ENCODE peak calls at places on chromosome 21, in six cellular contexts. E is coronary artery, M is thoracic aorta, D is hepatocyte, X is heart left ventricle, J is foreskin fibroblast. A is an unnamed sample.

GRCh38 chr21:44273046-44273445 is 11.3 kb upstream of the DNMT3L start:
- DNase-seq in E (no peak), M (no peak), D (no peak), X (peak; percentile 5), J (no peak), A (no peak)

GRCh38 chr21:14737922-14738321 is 191.8 kb upstream of the SAMSN1 start:
- DNase-seq in E (no peak), M (no peak), D (peak; percentile 66), X (peak; percentile 12), J (no peak), A (peak; percentile 71)

GRCh38 chr21:45868488-45868887 is 113.1 kb upstream of the COL6A1 start:
- DNase-seq in E (no peak), M (no peak), D (no peak), X (no peak), J (no peak), A (no peak)

GRCh38 chr21:42496839-42497202 is 797 bp upstream of the RSPH1 start:
- DNase-seq in E (no peak), M (no peak), D (peak; percentile 50), X (no peak), J (no peak), A (no peak)

GRCh38 chr21:15004721-15005370 is 60.0 kb downstream of the NRIP1 start:
- DNase-seq in E (no peak), M (no peak), D (no peak), X (no peak), J (no peak), A (peak; percentile 60)

GRCh38 chr21:14569868-14570267 is 23.8 kb upstream of the SAMSN1 start:
- DNase-seq in E (no peak), M (no peak), D (no peak), X (no peak), J (no peak), A (no peak)

GRCh38 chr21:40707271-40707670 is 139.7 kb downstream of the DSCAM start:
- DNase-seq in E (no peak), M (no peak), D (no peak), X (no peak), J (no peak), A (no peak)

GRCh38 chr21:44930543-44930981 is 9.3 kb upstream of the SLX9 start:
- DNase-seq in E (no peak), M (no peak), D (no peak), X (no peak), J (no peak), A (peak; percentile 49)

GRCh38 chr21:45821315-45822001 is 160.1 kb upstream of the COL6A1 start:
- DNase-seq in E (peak; percentile 68), M (no peak), D (no peak), X (no peak), J (no peak), A (no peak)

GRCh38 chr21:44637018-44637850 is at the start of gene KRTAP10-10:
- DNase-seq in E (peak; percentile 58), M (no peak), D (no peak), X (no peak), J (no peak), A (no peak)

GRCh38 chr21:42868196-42868595 is 11.1 kb downstream of the WDR4 start:
- DNase-seq in E (no peak), M (no peak), D (no peak), X (no peak), J (no peak), A (no peak)

GRCh38 chr21:46220275-46220810 is 8.2 kb downstream of the LSS start:
- DNase-seq in E (no peak), M (no peak), D (no peak), X (no peak), J (no peak), A (no peak)

GRCh38 chr21:25759573-25759972 is 24.8 kb downstream of the GABPA start:
- DNase-seq in E (no peak), M (no peak), D (no peak), X (no peak), J (peak; percentile 1), A (peak; percentile 36)

GRCh38 chr21:33932731-33933130 is 17.1 kb upstream of the ATP5PO start:
- DNase-seq in E (no peak), M (no peak), D (no peak), X (no peak), J (no peak), A (no peak)
- H3K4me3 ChIP-seq in E (peak overlapping the region; percentile 71), M (peak overlapping the region; percentile 74), D (peak overlapping the region; percentile 72), X (peak overlapping the region; percentile 36), J (no peak overlapping the region), A (no peak overlapping the region)

GRCh38 chr21:33212159-33212851 is 17.4 kb upstream of the IFNAR2 start:
- DNase-seq in E (no peak), M (no peak), D (peak; percentile 56), X (no peak), J (no peak), A (peak; percentile 69)
- H3K4me3 ChIP-seq in E (no peak overlapping the region), M (no peak overlapping the region), D (no peak overlapping the region), X (peak overlapping the region; percentile 2), J (peak overlapping the region; percentile 14), A (no peak overlapping the region)

GRCh38 chr21:36990508-36991205 is 15.8 kb upstream of the RIPPLY3 start:
- DNase-seq in E (no peak), M (no peak), D (no peak), X (no peak), J (no peak), A (no peak)
- H3K4me3 ChIP-seq in E (peak overlapping the region; percentile 81), M (peak overlapping the region; percentile 76), D (no peak overlapping the region), X (peak overlapping the region; percentile 68), J (peak overlapping the region; percentile 58), A (peak overlapping the region; percentile 43)

GRCh38 chr21:37214952-37215351 is 52.2 kb downstream of the VPS26C start:
- DNase-seq in E (no peak), M (no peak), D (no peak), X (no peak), J (no peak), A (no peak)

GRCh38 chr21:37223804-37224345 is 43.3 kb downstream of the VPS26C start:
- DNase-seq in E (no peak), M (no peak), D (no peak), X (no peak), J (no peak), A (no peak)

GRCh38 chr21:37220433-37220980 is 46.6 kb downstream of the VPS26C start:
- DNase-seq in E (peak; percentile 76), M (no peak), D (no peak), X (no peak), J (peak; percentile 24), A (peak; percentile 59)

GRCh38 chr21:37220981-37221664 is 46.0 kb downstream of the VPS26C start:
- DNase-seq in E (peak; percentile 92), M (peak; percentile 94), D (peak; percentile 83), X (peak; percentile 95), J (peak; percentile 94), A (peak; percentile 92)

DNA sequence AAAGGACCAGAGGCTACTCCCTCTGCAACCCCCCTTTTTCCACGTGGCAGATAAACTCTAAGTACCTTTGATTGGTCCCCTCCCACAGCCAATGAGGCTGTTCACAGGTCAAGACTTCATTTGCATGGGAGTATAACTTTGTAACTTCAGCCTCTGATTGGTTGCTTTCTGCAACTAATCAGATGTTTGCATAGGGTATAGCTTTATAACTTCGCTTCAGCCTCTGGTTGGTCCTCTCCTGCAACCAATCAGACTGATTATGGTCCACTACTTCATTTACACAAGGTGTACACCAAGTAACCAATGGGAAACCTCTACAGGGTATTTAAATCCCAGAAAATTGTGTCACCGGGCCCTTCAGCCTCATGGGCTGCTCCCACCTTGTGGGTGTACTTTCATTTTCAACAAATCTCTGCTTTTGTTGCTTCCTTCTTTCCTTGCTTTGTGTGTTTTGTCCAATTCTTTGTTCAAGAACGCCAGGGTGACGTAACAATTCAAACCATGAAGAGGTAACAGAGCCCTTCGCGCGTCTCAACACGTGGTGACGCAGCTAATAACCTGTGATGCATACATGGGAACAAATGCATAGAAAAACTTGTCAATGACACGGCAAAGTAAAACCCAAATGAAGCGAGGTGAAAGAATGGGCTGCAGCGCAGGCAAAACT is 47.2 kb downstream of the VPS26C start:
- DNase-seq in E (no peak), M (no peak), D (no peak), X (no peak), J (no peak), A (no peak)
- H3K4me3 ChIP-seq in E (peak overlapping the region; percentile 76), M (peak overlapping the region; percentile 89), D (no peak overlapping the region), X (peak overlapping the region; percentile 62), J (peak overlapping the region; percentile 64), A (peak overlapping the region; percentile 63)

GRCh38 chr21:31425158-31425557 is 81.1 kb upstream of the TIAM1 start:
- DNase-seq in E (no peak), M (no peak), D (no peak), X (no peak), J (no peak), A (no peak)

GRCh38 chr21:31426235-31426797 is 82.3 kb upstream of the TIAM1 start:
- DNase-seq in E (no peak), M (no peak), D (no peak), X (no peak), J (no peak), A (no peak)

GRCh38 chr21:31429500-31429899 is 85.4 kb upstream of the TIAM1 start:
- DNase-seq in E (no peak), M (no peak), D (no peak), X (no peak), J (no peak), A (no peak)
- H3K4me3 ChIP-seq in E (no peak overlapping the region), M (no peak overlapping the region), D (no peak overlapping the region), X (no peak overlapping the region), J (no peak overlapping the region), A (no peak overlapping the region)

A was measured in cardiac fibroblast.